ENCODE peak calls at places on chromosomes 3 and 15, in five cellular contexts. One of them, this sample, is unnamed. For H3K4me1, the result is how much of the 10 kb centered on the place peaks cover.

GRCh38 chr3:120763601-120764000 is 21.1 kb downstream of the GTF2E1 start:
- DNase-seq in A549: no peak
- DNase-seq in body of pancreas: no peak
- DNase-seq in IMR-90: no peak
- DNase-seq in adrenal gland: no peak
- DNase-seq in this sample: no peak

GRCh38 chr3:102085431-102086226 is 236.3 kb downstream of the NFKBIZ start:
- DNase-seq in A549: no peak
- DNase-seq in body of pancreas: no peak
- DNase-seq in IMR-90: peak
- DNase-seq in adrenal gland: no peak
- DNase-seq in this sample: no peak

GRCh38 chr15:66608159-66608558 is 42.4 kb upstream of the LCTL start:
- DNase-seq in A549: no peak
- DNase-seq in body of pancreas: no peak
- DNase-seq in IMR-90: no peak
- DNase-seq in adrenal gland: no peak
- DNase-seq in this sample: no peak

GRCh38 chr15:80093854-80094418 is 34.5 kb downstream of the ZFAND6 start:
- DNase-seq in A549: peak
- DNase-seq in body of pancreas: peak
- DNase-seq in IMR-90: no peak
- DNase-seq in adrenal gland: peak
- DNase-seq in this sample: no peak

GRCh38 chr3:134601539-134602439 is 49.0 kb downstream of the KY start:
- DNase-seq in A549: no peak
- DNase-seq in body of pancreas: peak
- DNase-seq in IMR-90: peak
- DNase-seq in adrenal gland: peak
- DNase-seq in this sample: no peak

GRCh38 chr3:124329723-124330122 is 337.8 kb upstream of the ROPN1 start:
- DNase-seq in A549: no peak
- DNase-seq in body of pancreas: no peak
- DNase-seq in IMR-90: no peak
- DNase-seq in adrenal gland: no peak
- DNase-seq in this sample: no peak

GRCh38 chr15:98121957-98122356 is 161.5 kb downstream of the ARRDC4 start:
- DNase-seq in A549: no peak
- DNase-seq in body of pancreas: no peak
- DNase-seq in IMR-90: no peak
- DNase-seq in adrenal gland: no peak
- DNase-seq in this sample: no peak

GRCh38 chr3:126780666-126781065 is 76.6 kb downstream of the CHCHD6 start:
- DNase-seq in A549: no peak
- DNase-seq in body of pancreas: no peak
- DNase-seq in IMR-90: no peak
- DNase-seq in adrenal gland: no peak
- DNase-seq in this sample: no peak

GRCh38 chr3:174440350-174440716 is 418.8 kb upstream of the NAALADL2 start:
- DNase-seq in A549: no peak
- DNase-seq in body of pancreas: peak
- DNase-seq in IMR-90: peak
- DNase-seq in adrenal gland: peak
- DNase-seq in this sample: no peak

GRCh38 chr15:54206586-54207321 is 228.5 kb downstream of the UNC13C start:
- DNase-seq in A549: no peak
- DNase-seq in body of pancreas: no peak
- DNase-seq in IMR-90: no peak
- DNase-seq in adrenal gland: no peak
- DNase-seq in this sample: no peak

GRCh38 chr3:184132947-184133346 is 2.2 kb upstream of the EIF2B5 start:
- DNase-seq in A549: no peak
- DNase-seq in body of pancreas: no peak
- DNase-seq in IMR-90: no peak
- DNase-seq in adrenal gland: no peak
- DNase-seq in this sample: no peak

GRCh38 chr3:19348929-19349564 is 200.7 kb downstream of the KCNH8 start:
- DNase-seq in A549: peak
- DNase-seq in body of pancreas: no peak
- DNase-seq in IMR-90: peak
- DNase-seq in adrenal gland: no peak
- DNase-seq in this sample: no peak

GRCh38 chr3:172815857-172816256 is 65.3 kb downstream of the ECT2 start:
- DNase-seq in A549: no peak
- DNase-seq in body of pancreas: no peak
- DNase-seq in IMR-90: no peak
- DNase-seq in adrenal gland: no peak
- DNase-seq in this sample: no peak

GRCh38 chr3:134623615-134624245 is 27.1 kb downstream of the KY start:
- DNase-seq in A549: no peak
- DNase-seq in body of pancreas: no peak
- DNase-seq in IMR-90: no peak
- DNase-seq in adrenal gland: peak
- DNase-seq in this sample: no peak

GRCh38 chr15:76310470-76311070 is 699 bp downstream of the ETFA start:
- DNase-seq in A549: no peak
- DNase-seq in body of pancreas: no peak
- DNase-seq in IMR-90: no peak
- DNase-seq in adrenal gland: peak
- DNase-seq in this sample: no peak

GRCh38 chr3:193614430-193614829 is 21.4 kb downstream of the OPA1 start:
- DNase-seq in A549: no peak
- DNase-seq in body of pancreas: no peak
- DNase-seq in IMR-90: no peak
- DNase-seq in adrenal gland: no peak
- DNase-seq in this sample: no peak

GRCh38 chr3:51974963-51975856 is at the start of gene ABHD14A:
- DNase-seq in A549: peak
- DNase-seq in body of pancreas: peak
- DNase-seq in IMR-90: peak
- DNase-seq in adrenal gland: peak
- DNase-seq in this sample: no peak

GRCh38 chr15:81880833-81881232 is 165.0 kb downstream of the MEX3B start:
- DNase-seq in A549: no peak
- DNase-seq in body of pancreas: no peak
- DNase-seq in IMR-90: peak
- DNase-seq in adrenal gland: no peak
- DNase-seq in this sample: no peak

GRCh38 chr3:155411500-155412223 is 118.2 kb upstream of the STRIT1 start:
- DNase-seq in A549: peak
- DNase-seq in body of pancreas: no peak
- DNase-seq in IMR-90: no peak
- DNase-seq in adrenal gland: no peak
- DNase-seq in this sample: no peak

GRCh38 chr3:1087066-1087555 is 5.7 kb upstream of the CNTN6 start:
- DNase-seq in A549: no peak
- DNase-seq in body of pancreas: peak
- DNase-seq in IMR-90: peak
- DNase-seq in adrenal gland: peak
- DNase-seq in this sample: peak

GRCh38 chr3:71050521-71051258 is 532.8 kb downstream of the FOXP1 start:
- DNase-seq in A549: no peak
- DNase-seq in body of pancreas: no peak
- DNase-seq in IMR-90: peak
- DNase-seq in adrenal gland: no peak
- DNase-seq in this sample: no peak

GRCh38 chr3:133464573-133464972 is 64.7 kb downstream of the BFSP2 start:
- DNase-seq in A549: peak
- DNase-seq in body of pancreas: no peak
- DNase-seq in IMR-90: peak
- DNase-seq in adrenal gland: no peak
- DNase-seq in this sample: no peak

GRCh38 chr15:57541805-57542504 is 49.7 kb upstream of the MYZAP start:
- DNase-seq in A549: peak
- DNase-seq in body of pancreas: peak
- DNase-seq in IMR-90: peak
- DNase-seq in adrenal gland: peak
- DNase-seq in this sample: no peak

GRCh38 chr3:64072111-64072510 is 48.8 kb upstream of the PSMD6 start:
- DNase-seq in A549: no peak
- DNase-seq in body of pancreas: no peak
- DNase-seq in IMR-90: no peak
- DNase-seq in adrenal gland: no peak
- DNase-seq in this sample: no peak

GRCh38 chr3:149339931-149340309 is 6.5 kb upstream of the TM4SF18 start:
- DNase-seq in A549: peak
- DNase-seq in body of pancreas: peak
- DNase-seq in IMR-90: peak
- DNase-seq in adrenal gland: peak
- DNase-seq in this sample: peak

GRCh38 chr15:75043509-75044257 is 20.3 kb downstream of the PPCDC start:
- DNase-seq in A549: peak
- DNase-seq in body of pancreas: peak
- DNase-seq in IMR-90: peak
- DNase-seq in adrenal gland: peak
- DNase-seq in this sample: peak
- H3K4me1 ChIP-seq in A549: under half
- H3K4me1 ChIP-seq in body of pancreas: half or more
- H3K4me1 ChIP-seq in IMR-90: under half
- H3K4me1 ChIP-seq in adrenal gland: half or more
- H3K4me1 ChIP-seq in this sample: half or more

GRCh38 chr3:157113832-157114505 is 46.0 kb downstream of the CCNL1 start:
- DNase-seq in A549: no peak
- DNase-seq in body of pancreas: no peak
- DNase-seq in IMR-90: no peak
- DNase-seq in adrenal gland: no peak
- DNase-seq in this sample: no peak
- TF ChIP-seq CTCF in A549: no peak
- TF ChIP-seq CTCF in body of pancreas: no peak
- TF ChIP-seq CTCF in IMR-90: no peak
- TF ChIP-seq CTCF in adrenal gland: no peak
- TF ChIP-seq CTCF in this sample: no peak

DNA sequence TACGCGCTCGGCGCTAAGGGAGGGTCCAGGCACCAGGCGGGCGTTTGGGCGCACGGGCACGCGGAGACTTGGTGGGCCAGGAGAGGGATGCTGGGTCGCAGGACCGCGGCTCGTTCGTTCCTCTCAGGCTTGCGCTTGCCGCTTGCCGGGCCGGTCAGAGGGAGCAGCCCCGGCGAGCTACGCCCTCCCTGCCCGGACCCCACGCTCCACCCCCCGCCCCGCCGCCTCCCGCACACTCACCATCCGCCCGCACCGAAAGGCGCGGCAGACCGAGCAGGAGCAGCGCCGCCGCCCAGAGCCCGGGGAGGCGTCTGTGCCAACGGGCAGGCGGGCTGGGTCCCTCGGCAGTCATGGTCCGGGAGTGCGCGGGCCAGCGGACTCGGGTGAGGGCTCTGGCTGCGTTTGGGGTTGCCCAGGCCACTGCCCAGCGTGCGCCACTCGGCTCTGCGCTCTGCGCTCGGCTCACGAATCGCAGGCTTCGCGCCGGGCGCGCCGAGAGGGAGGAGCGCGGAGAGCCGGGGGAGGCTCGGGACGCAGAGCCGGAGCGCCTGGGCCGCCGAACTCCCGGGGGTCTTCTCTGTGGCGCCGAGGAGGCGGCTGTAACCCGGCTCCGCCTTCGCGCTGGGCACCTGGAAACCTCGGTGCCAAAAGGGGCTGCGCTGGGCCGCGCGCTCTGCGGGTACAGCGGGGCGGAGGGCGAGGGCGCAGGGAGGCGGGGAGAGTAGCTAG is at the start of gene SUSD5:
- DNase-seq in A549: peak
- DNase-seq in body of pancreas: no peak
- DNase-seq in IMR-90: peak
- DNase-seq in adrenal gland: no peak
- DNase-seq in this sample: no peak
- TF ChIP-seq POLR2A in A549: no peak
- TF ChIP-seq POLR2A in body of pancreas: no peak
- TF ChIP-seq POLR2A in IMR-90: no peak
- TF ChIP-seq POLR2A in adrenal gland: no peak
- TF ChIP-seq POLR2A in this sample: no peak

GRCh38 chr3:188821998-188822397 is 349.8 kb upstream of the TPRG1 start:
- DNase-seq in A549: no peak
- DNase-seq in body of pancreas: no peak
- DNase-seq in IMR-90: no peak
- DNase-seq in adrenal gland: no peak
- DNase-seq in this sample: no peak

GRCh38 chr3:188817920-188818239 is 353.9 kb upstream of the TPRG1 start:
- DNase-seq in A549: no peak
- DNase-seq in body of pancreas: no peak
- DNase-seq in IMR-90: no peak
- DNase-seq in adrenal gland: no peak
- DNase-seq in this sample: no peak

GRCh38 chr3:188818282-188818681 is 353.5 kb upstream of the TPRG1 start:
- DNase-seq in A549: no peak
- DNase-seq in body of pancreas: no peak
- DNase-seq in IMR-90: no peak
- DNase-seq in adrenal gland: no peak
- DNase-seq in this sample: no peak

GRCh38 chr3:188817103-188817919 is 354.5 kb upstream of the TPRG1 start:
- DNase-seq in A549: no peak
- DNase-seq in body of pancreas: no peak
- DNase-seq in IMR-90: no peak
- DNase-seq in adrenal gland: no peak
- DNase-seq in this sample: no peak

DNA sequence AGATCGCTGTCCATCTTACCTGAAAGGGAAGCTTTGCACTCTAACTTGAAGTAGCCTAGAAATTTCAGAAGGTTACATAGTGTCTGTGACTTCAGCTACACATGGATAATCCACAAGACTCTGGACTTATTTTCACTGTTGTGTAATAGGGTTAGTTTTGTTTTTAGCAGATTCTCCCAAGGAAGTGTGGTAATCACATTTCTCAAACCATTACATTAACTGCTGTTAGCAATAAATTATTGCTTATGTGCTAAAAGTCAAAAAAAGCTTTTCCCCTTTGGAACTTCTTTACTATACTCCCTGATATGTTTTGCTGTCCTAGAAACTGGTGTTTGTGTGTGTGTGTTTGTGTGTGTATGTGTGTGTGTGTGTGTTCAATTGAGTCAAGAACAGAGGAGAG is 351.8 kb upstream of the TPRG1 start:
- DNase-seq in A549: no peak
- DNase-seq in body of pancreas: no peak
- DNase-seq in IMR-90: peak
- DNase-seq in adrenal gland: no peak
- DNase-seq in this sample: no peak
- H3K4me1 ChIP-seq in A549: under half
- H3K4me1 ChIP-seq in body of pancreas: under half
- H3K4me1 ChIP-seq in IMR-90: under half
- H3K4me1 ChIP-seq in adrenal gland: under half
- H3K4me1 ChIP-seq in this sample: under half

GRCh38 chr15:44541282-44541958 is 4.5 kb downstream of the EIF3J start:
- DNase-seq in A549: peak
- DNase-seq in body of pancreas: no peak
- DNase-seq in IMR-90: peak
- DNase-seq in adrenal gland: no peak
- DNase-seq in this sample: no peak
- TF ChIP-seq CTCF in A549: no peak
- TF ChIP-seq CTCF in body of pancreas: no peak
- TF ChIP-seq CTCF in IMR-90: no peak
- TF ChIP-seq CTCF in adrenal gland: no peak
- TF ChIP-seq CTCF in this sample: no peak

GRCh38 chr3:113214917-113215595 is 3.7 kb downstream of the BOC start:
- DNase-seq in A549: no peak
- DNase-seq in body of pancreas: no peak
- DNase-seq in IMR-90: peak
- DNase-seq in adrenal gland: no peak
- DNase-seq in this sample: no peak
- TF ChIP-seq POLR2A in A549: no peak
- TF ChIP-seq POLR2A in body of pancreas: no peak
- TF ChIP-seq POLR2A in IMR-90: no peak
- TF ChIP-seq POLR2A in adrenal gland: no peak
- TF ChIP-seq POLR2A in this sample: no peak